ENCODE peak calls at places on chromosomes 7 and 10, in six cellular contexts. G, L, N, V, S and Y are unnamed samples.
A peak's percentile ranks its signal among the peaks of the same experiment; 100 is the strongest.

GRCh38 chr7:140696679-140697446 is at the start of gene NDUFB2:
- DNase-seq in G (peak; percentile 59), L (peak; percentile 28), N (peak; percentile 88), V (peak; percentile 77), S (peak; percentile 73), Y (peak; percentile 76)

GRCh38 chr7:80060218-80060806 is 74.3 kb upstream of the GNAI1 start:
- DNase-seq in G (no peak), L (peak; percentile 15), N (peak; percentile 84), V (peak; percentile 85), S (peak; percentile 82), Y (peak; percentile 82)

GRCh38 chr7:25025218-25025671 is 45.3 kb upstream of the OSBPL3 start:
- DNase-seq in G (no peak), L (no peak), N (peak; percentile 79), V (peak; percentile 86), S (peak; percentile 91), Y (peak; percentile 94)

GRCh38 chr10:132905661-132906060 is 36.7 kb downstream of the CFAP46 start:
- DNase-seq in G (no peak), L (no peak), N (no peak), V (no peak), S (no peak), Y (no peak)

GRCh38 chr7:138608292-138608691 is 92.9 kb downstream of the SVOPL start:
- DNase-seq in G (no peak), L (no peak), N (peak; percentile 59), V (peak; percentile 56), S (peak; percentile 2), Y (peak; percentile 44)

GRCh38 chr7:1358376-1359050 is 100.8 kb downstream of the MICALL2 start:
- DNase-seq in G (no peak), L (no peak), N (no peak), V (no peak), S (no peak), Y (no peak)

GRCh38 chr7:3592438-3593134 is 291.5 kb downstream of the SDK1 start:
- DNase-seq in G (no peak), L (no peak), N (peak; percentile 15), V (no peak), S (no peak), Y (peak; percentile 5)

GRCh38 chr7:31794851-31795250 is 107.8 kb downstream of the PPP1R17 start:
- DNase-seq in G (no peak), L (no peak), N (no peak), V (no peak), S (no peak), Y (no peak)

GRCh38 chr7:4791738-4792536 is 16.5 kb downstream of the AP5Z1 start:
- DNase-seq in G (peak; percentile 73), L (no peak), N (peak; percentile 56), V (peak; percentile 57), S (peak; percentile 40), Y (peak; percentile 15)

GRCh38 chr7:135189961-135190360 is 19.5 kb upstream of the CYREN start:
- DNase-seq in G (no peak), L (no peak), N (peak; percentile 48), V (no peak), S (peak; percentile 57), Y (no peak)

GRCh38 chr10:22693371-22693784 is 21.0 kb downstream of the PIP4K2A start:
- DNase-seq in G (no peak), L (no peak), N (peak; percentile 69), V (peak; percentile 44), S (peak; percentile 66), Y (peak; percentile 84)